ENCODE peak calls at places on chromosomes 5 and 9, in eight cellular contexts. B, I, R, F, D, M, H and N are unnamed samples.

GRCh38 chr5:147259837-147260236 is 25.0 kb downstream of the STK32A start:
- DNase-seq in M (no peak), R (no peak), F (no peak), I (no peak), H (no peak), B (no peak), D (no peak), N (no peak)

GRCh38 chr5:161585798-161586197 is 39.3 kb upstream of the GABRB2 start:
- DNase-seq in B (no peak), I (no peak), D (no peak), H (no peak), F (no peak), M (no peak), R (no peak), N (no peak)

GRCh38 chr5:126363658-126364057 is 59.6 kb upstream of the GRAMD2B start:
- DNase-seq in H (no peak), B (no peak), M (no peak), R (no peak), D (no peak), F (no peak), I (peak), N (no peak)

GRCh38 chr9:125561497-125562148 is 145.4 kb downstream of the MAPKAP1 start:
- DNase-seq in R (no peak), D (no peak), I (no peak), F (no peak), B (no peak), M (no peak), H (no peak), N (no peak)

GRCh38 chr5:54531536-54531935 is 14.0 kb downstream of the SNX18 start:
- DNase-seq in B (no peak), M (no peak), F (no peak), D (no peak), I (no peak), H (no peak), R (no peak), N (no peak)

GRCh38 chr9:136625101-136626065 is 37.3 kb upstream of the EGFL7 start:
- DNase-seq in D (no peak), F (peak), I (peak), B (peak), M (no peak), R (peak), H (no peak), N (peak)

GRCh38 chr5:425714-426113 is 17.3 kb upstream of the EXOC3 start:
- DNase-seq in H (no peak), F (peak), M (no peak), R (peak), D (no peak), B (peak), I (peak), N (peak)

GRCh38 chr9:88425538-88425950 is 37.3 kb downstream of the SPIN1 start:
- DNase-seq in M (no peak), H (no peak), D (no peak), B (peak), I (peak), F (no peak), R (no peak), N (peak)

GRCh38 chr9:87875839-87876545 is 6.7 kb upstream of the SPATA31E1 start:
- DNase-seq in D (no peak), F (no peak), I (no peak), B (no peak), H (no peak), R (no peak), M (peak), N (no peak)

GRCh38 chr9:93082841-93083411 is 13.1 kb upstream of the CARD19 start:
- DNase-seq in H (peak), F (no peak), D (no peak), M (no peak), I (no peak), R (no peak), B (no peak), N (no peak)

GRCh38 chr9:12882430-12882829 is 107.6 kb downstream of the LURAP1L start:
- DNase-seq in H (no peak), F (no peak), I (peak), D (peak), M (no peak), B (no peak), R (no peak), N (no peak)

GRCh38 chr9:116156621-116157314 is 3.2 kb downstream of the PAPPA start:
- DNase-seq in B (peak), H (peak), I (peak), D (peak), R (peak), M (no peak), F (peak), N (peak)

GRCh38 chr9:70159630-70160029 is 99.1 kb upstream of the SMC5 start:
- DNase-seq in H (no peak), B (no peak), R (no peak), D (peak), F (no peak), M (no peak), I (peak), N (no peak)

GRCh38 chr5:107805819-107806218 is 135.1 kb upstream of the EFNA5 start:
- DNase-seq in M (no peak), D (no peak), I (no peak), B (no peak), F (no peak), H (no peak), R (peak), N (no peak)

GRCh38 chr5:112933651-112934365 is 11.8 kb upstream of the REEP5 start:
- DNase-seq in R (no peak), M (no peak), F (no peak), H (no peak), I (peak), B (no peak), D (peak), N (peak)

GRCh38 chr9:22111871-22112247 is 102.8 kb upstream of the CDKN2B start:
- DNase-seq in R (no peak), D (no peak), F (peak), B (no peak), H (no peak), I (peak), M (no peak), N (no peak)

GRCh38 chr9:131805803-131806202 is 65.9 kb upstream of the RAPGEF1 start:
- DNase-seq in I (no peak), R (no peak), M (no peak), B (no peak), D (no peak), F (no peak), H (no peak), N (no peak)

GRCh38 chr9:26292943-26293342 is 599.7 kb downstream of the CAAP1 start:
- DNase-seq in M (no peak), R (no peak), B (peak), D (peak), I (peak), H (no peak), F (no peak), N (peak)

GRCh38 chr9:88897081-88897480 is 94.2 kb upstream of the S1PR3 start:
- DNase-seq in H (no peak), M (no peak), F (no peak), I (peak), R (no peak), D (no peak), B (no peak), N (no peak)

GRCh38 chr5:119275146-119275872 is 80.5 kb upstream of the TNFAIP8 start:
- DNase-seq in B (peak), R (no peak), D (no peak), I (peak), H (no peak), F (no peak), M (no peak), N (no peak)

GRCh38 chr5:79181419-79182022 is 54.4 kb upstream of the JMY start:
- DNase-seq in R (no peak), M (no peak), I (peak), D (no peak), B (no peak), H (no peak), F (no peak), N (no peak)

GRCh38 chr5:107893642-107894041 is 222.9 kb upstream of the EFNA5 start:
- DNase-seq in H (no peak), M (no peak), I (peak), D (peak), R (no peak), F (peak), B (no peak), N (peak)

GRCh38 chr5:1874348-1874747 is 8.4 kb downstream of the IRX4 start:
- DNase-seq in R (no peak), D (no peak), B (no peak), M (no peak), F (no peak), H (no peak), I (no peak), N (no peak)

GRCh38 chr5:164881442-164881841 is 1376.0 kb downstream of the MAT2B start:
- DNase-seq in H (no peak), M (no peak), R (peak), D (no peak), B (no peak), I (no peak), F (no peak), N (no peak)

GRCh38 chr9:5614985-5615384 is 13.9 kb upstream of the RIC1 start:
- DNase-seq in R (no peak), M (no peak), D (no peak), F (no peak), H (no peak), I (no peak), B (no peak), N (no peak)

GRCh38 chr9:27450752-27451151 is 73.3 kb upstream of the IFNK start:
- DNase-seq in R (no peak), D (no peak), H (no peak), M (no peak), B (no peak), I (no peak), F (no peak), N (no peak)

GRCh38 chr9:23538060-23538387 is 288.0 kb downstream of the ELAVL2 start:
- DNase-seq in R (no peak), B (no peak), D (no peak), H (no peak), M (no peak), I (no peak), F (no peak), N (no peak)

GRCh38 chr5:143585970-143586369 is 182.5 kb upstream of the NR3C1 start:
- DNase-seq in M (no peak), D (no peak), I (peak), B (no peak), F (peak), R (no peak), H (no peak), N (peak)

GRCh38 chr9:78592866-78593265 is 295.9 kb downstream of the PSAT1 start:
- DNase-seq in B (no peak), M (no peak), H (no peak), D (peak), F (no peak), I (peak), R (no peak), N (no peak)

GRCh38 chr5:122730037-122730436 is 44.8 kb upstream of the SNX2 start:
- DNase-seq in B (no peak), F (no peak), D (no peak), M (no peak), I (no peak), H (no peak), R (no peak), N (no peak)

GRCh38 chr5:30100929-30101328 is 1092.6 kb upstream of the CDH6 start:
- DNase-seq in B (no peak), D (no peak), H (no peak), M (no peak), R (no peak), F (no peak), I (no peak), N (peak)

GRCh38 chr9:102941868-102942267 is 53.3 kb upstream of the CYLC2 start:
- DNase-seq in F (no peak), I (no peak), D (no peak), B (no peak), H (no peak), M (no peak), R (no peak), N (peak)

GRCh38 chr5:39024005-39024404 is 50.2 kb downstream of the RICTOR start:
- DNase-seq in I (no peak), F (no peak), D (no peak), B (no peak), M (no peak), R (peak), H (peak), N (peak)

GRCh38 chr9:129102791-129103594 is 7.6 kb downstream of the CRAT start:
- DNase-seq in D (no peak), H (peak), B (peak), M (no peak), I (peak), R (peak), F (peak), N (peak)

GRCh38 chr9:106883030-106883429 is 20.1 kb downstream of the ZNF462 start:
- DNase-seq in H (no peak), R (no peak), B (no peak), I (no peak), F (peak), D (no peak), M (no peak), N (no peak)

GRCh38 chr5:147876141-147876540 is 2.4 kb upstream of the SCGB3A2 start:
- DNase-seq in M (no peak), B (no peak), F (no peak), H (no peak), I (no peak), D (no peak), R (no peak), N (no peak)

GRCh38 chr9:70111042-70111602 is 67.5 kb downstream of the MAMDC2 start:
- DNase-seq in H (peak), B (peak), F (peak), R (peak), M (no peak), I (peak), D (no peak), N (peak)

GRCh38 chr5:67672633-67673032 is 476.0 kb upstream of the CD180 start:
- DNase-seq in B (no peak), D (no peak), F (no peak), H (no peak), I (peak), R (no peak), M (no peak), N (no peak)

GRCh38 chr9:128215491-128216404 is 12.6 kb downstream of the DNM1 start:
- DNase-seq in F (peak), R (no peak), M (no peak), B (peak), H (no peak), I (peak), D (peak), N (peak)

GRCh38 chr5:62309107-62309506 is 3.1 kb downstream of the KIF2A start:
- DNase-seq in D (no peak), H (no peak), F (no peak), M (no peak), B (no peak), I (no peak), R (no peak), N (no peak)

GRCh38 chr5:141041427-141041785 is 9.8 kb upstream of the PCDHB1 start:
- DNase-seq in H (no peak), D (no peak), F (no peak), I (no peak), B (no peak), M (no peak), R (no peak), N (no peak)

GRCh38 chr5:141039061-141039460 is 12.1 kb upstream of the PCDHB1 start:
- DNase-seq in M (no peak), B (no peak), D (no peak), H (no peak), R (no peak), I (no peak), F (no peak), N (peak)

GRCh38 chr5:141040763-141041426 is 10.3 kb upstream of the PCDHB1 start:
- DNase-seq in F (peak), M (peak), I (peak), R (peak), H (peak), B (peak), D (peak), N (peak)

GRCh38 chr5:141039517-141039916 is 11.7 kb upstream of the PCDHB1 start:
- DNase-seq in B (peak), D (no peak), F (no peak), R (no peak), M (no peak), I (no peak), H (no peak), N (peak)

GRCh38 chr5:141040093-141040762 is 10.9 kb upstream of the PCDHB1 start:
- DNase-seq in R (peak), I (peak), B (peak), H (peak), F (peak), M (peak), D (no peak), N (peak)
- TF ChIP-seq CTCF in R (peak), I (peak), B (peak), H (peak), F (peak), M (peak), D (no peak), N (peak)

DNA sequence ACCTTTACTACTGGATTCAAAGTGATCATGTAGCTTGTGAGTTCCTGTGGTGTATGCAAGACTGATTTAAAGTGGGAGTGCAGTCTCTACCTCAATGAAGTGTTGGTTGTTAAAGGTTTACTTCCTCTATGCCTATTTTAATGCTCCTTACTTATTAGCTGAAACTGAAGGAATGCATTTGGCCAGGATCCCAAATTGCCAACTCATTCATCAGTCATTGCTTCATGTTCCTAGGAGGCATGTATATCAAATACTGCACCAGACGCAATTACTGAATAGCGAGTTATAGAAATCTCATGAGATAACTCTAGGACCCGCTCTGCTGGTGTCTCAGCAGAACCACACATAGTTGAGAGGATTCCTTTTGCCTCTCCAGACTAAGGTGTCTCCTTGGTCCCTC is 143.0 kb upstream of the RPS23 start:
- DNase-seq in R (no peak), H (no peak), I (peak), D (peak), B (peak), F (peak), M (no peak), N (peak)
- TF ChIP-seq CTCF in R (no peak), H (no peak), I (peak), D (peak), B (no peak), F (no peak), M (no peak), N (no peak)

DNA sequence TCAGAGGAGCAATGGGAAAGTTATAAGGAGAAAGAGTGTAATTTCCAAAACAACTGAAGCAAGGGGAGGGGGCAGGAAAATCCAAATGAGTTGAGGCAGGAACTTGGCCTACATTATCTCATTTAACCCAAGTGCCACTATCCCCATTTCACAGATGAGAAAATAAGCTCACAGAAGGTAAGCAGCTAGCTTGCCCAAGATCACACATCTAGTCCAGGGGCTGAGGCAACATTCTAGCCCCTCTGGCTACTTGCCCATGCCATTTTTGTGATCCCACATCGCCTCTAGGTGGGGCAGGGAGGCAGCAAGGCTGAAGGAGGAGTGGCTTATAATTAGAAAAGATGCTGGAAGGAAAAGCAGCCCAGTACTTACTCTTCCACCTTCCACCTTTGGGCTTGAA is 2.6 kb upstream of the PSIP1 start:
- DNase-seq in B (peak), M (no peak), F (no peak), D (no peak), H (peak), R (peak), I (peak), N (peak)
- TF ChIP-seq CTCF in B (no peak), M (peak), F (no peak), D (peak), H (no peak), R (peak), I (no peak), N (peak)

DNA sequence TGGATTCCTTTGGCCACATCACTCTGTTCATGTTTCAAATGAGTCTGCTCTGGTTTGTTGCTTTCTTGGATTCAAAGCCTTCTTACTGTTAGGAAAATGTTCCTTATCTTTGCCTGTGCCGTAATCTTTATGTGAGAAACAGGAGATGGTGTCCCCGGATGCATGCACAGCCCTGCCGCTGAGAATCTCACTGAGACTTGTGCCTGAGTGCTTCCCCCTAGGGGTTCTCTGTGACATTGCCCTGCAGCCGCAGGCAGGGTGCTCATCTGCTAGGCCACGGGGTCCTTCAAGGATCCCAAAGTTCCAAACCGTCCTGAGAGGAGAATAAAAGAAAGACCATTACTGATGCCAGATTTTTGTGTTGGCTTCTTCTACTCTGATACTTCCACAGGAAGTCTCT is 81.4 kb upstream of the ANKRD55 start:
- DNase-seq in F (no peak), H (peak), B (peak), R (no peak), M (no peak), D (no peak), I (peak), N (peak)
- TF ChIP-seq CTCF in F (no peak), H (peak), B (peak), R (no peak), M (peak), D (peak), I (peak), N (peak)

GRCh38 chr5:167051369-167051768 is 1240.1 kb upstream of the WWC1 start:
- DNase-seq in B (no peak), R (no peak), M (no peak), H (no peak), D (no peak), I (no peak), F (no peak), N (no peak)

GRCh38 chr5:167050568-167051214 is 1240.8 kb upstream of the WWC1 start:
- DNase-seq in F (peak), I (peak), B (no peak), H (peak), M (no peak), R (no peak), D (no peak), N (no peak)

GRCh38 chr5:167049771-167050567 is 1241.5 kb upstream of the WWC1 start:
- DNase-seq in B (no peak), D (no peak), H (peak), R (no peak), F (no peak), I (no peak), M (no peak), N (no peak)

DNA sequence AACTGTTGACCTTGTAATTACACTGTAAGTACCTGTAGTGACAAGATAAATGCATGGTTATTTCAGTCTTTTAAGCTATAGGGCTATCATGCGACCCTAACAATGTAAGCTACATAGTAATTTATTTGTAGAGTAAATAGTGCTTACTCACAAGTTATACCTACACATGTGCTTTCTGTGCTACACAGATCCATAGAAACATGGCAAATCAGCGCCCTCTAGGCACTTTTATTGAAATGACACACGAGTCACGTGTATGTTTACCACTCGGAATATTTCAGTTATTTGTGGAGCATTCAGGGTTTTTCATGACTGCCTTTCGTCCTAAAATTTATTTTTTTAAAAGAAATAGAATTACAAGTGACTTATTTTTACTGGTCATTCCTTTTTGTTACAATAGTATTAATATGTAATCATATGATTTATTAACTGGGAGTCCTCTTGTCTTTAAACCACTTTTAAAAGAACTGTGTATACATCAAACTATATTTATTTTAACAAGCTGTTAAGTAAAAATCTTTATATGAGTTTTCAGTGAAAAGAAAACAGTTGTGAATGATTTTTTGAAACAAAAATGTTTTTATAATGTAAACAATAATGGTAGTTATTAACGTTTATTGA is 1242.3 kb upstream of the WWC1 start:
- DNase-seq in R (peak), I (peak), B (peak), H (peak), M (no peak), F (peak), D (no peak), N (peak)
- TF ChIP-seq CTCF in R (peak), I (no peak), B (peak), H (peak), M (peak), F (peak), D (peak), N (peak)